ENCODE peak calls at places on chromosomes 5 and 9, in seven cellular contexts. Y, D, L, Q, T, H and J are unnamed samples.

GRCh38 chr5:95959964-95960801 is 1.5 kb downstream of the ELL2 start:
- DNase-seq in Q (peak; percentile 36), D (peak; percentile 17), T (no peak), H (no peak), L (no peak), Y (no peak), J (peak; percentile 28)

GRCh38 chr9:77897292-77897691 is 134.3 kb downstream of the GNAQ start:
- DNase-seq in D (no peak), Q (peak; percentile 6), T (no peak), Y (peak; percentile 7), H (no peak), L (no peak), J (no peak)

GRCh38 chr9:126702501-126703329 is 89.0 kb downstream of the LMX1B start:
- DNase-seq in L (no peak), Y (peak; percentile 66), Q (no peak), T (peak; percentile 13), D (no peak), H (no peak), J (no peak)

GRCh38 chr9:109558718-109559151 is 60.6 kb upstream of the PTPN3 start:
- DNase-seq in Q (no peak), T (no peak), D (no peak), Y (no peak), H (no peak), L (no peak), J (no peak)

GRCh38 chr5:75156585-75156984 is 80.1 kb downstream of the ANKRD31 start:
- DNase-seq in T (no peak), D (no peak), L (no peak), Q (no peak), H (no peak), Y (no peak), J (no peak)

GRCh38 chr5:36300927-36301540 is 668 bp downstream of the RANBP3L start:
- DNase-seq in D (no peak), Y (no peak), Q (no peak), T (no peak), H (no peak), L (no peak), J (no peak)

GRCh38 chr5:17723876-17724275 is 89.6 kb downstream of the TAF11L14 start:
- DNase-seq in D (no peak), T (no peak), H (no peak), Y (no peak), L (no peak), Q (no peak), J (no peak)

GRCh38 chr5:89299998-89300397 is 417.0 kb upstream of the MEF2C start:
- DNase-seq in T (no peak), Y (no peak), D (no peak), Q (no peak), H (no peak), L (no peak), J (no peak)

GRCh38 chr5:1227669-1228068 is 2.5 kb downstream of the SLC6A18 start:
- DNase-seq in Y (peak; percentile 81), D (no peak), H (no peak), Q (no peak), T (no peak), L (no peak), J (no peak)

GRCh38 chr5:72140711-72141110 is 33.4 kb downstream of the MAP1B start:
- DNase-seq in D (no peak), Q (no peak), L (no peak), Y (no peak), T (no peak), H (no peak), J (no peak)

GRCh38 chr5:78647411-78647818 is 1.2 kb downstream of the LHFPL2 start:
- DNase-seq in D (no peak), Q (peak; percentile 34), H (no peak), Y (peak; percentile 44), T (peak; percentile 46), L (no peak), J (no peak)

GRCh38 chr5:2914991-2915484 is 163.6 kb upstream of the IRX2 start:
- DNase-seq in D (no peak), Q (no peak), L (no peak), Y (no peak), T (no peak), H (no peak), J (no peak)

GRCh38 chr5:98470747-98471146 is 302.7 kb upstream of the RGMB start:
- DNase-seq in Y (no peak), T (no peak), L (no peak), D (no peak), H (no peak), Q (no peak), J (no peak)

GRCh38 chr9:38224941-38225340 is 155.9 kb upstream of the SHB start:
- DNase-seq in H (no peak), T (no peak), L (no peak), D (no peak), Q (no peak), Y (no peak), J (no peak)

DNA sequence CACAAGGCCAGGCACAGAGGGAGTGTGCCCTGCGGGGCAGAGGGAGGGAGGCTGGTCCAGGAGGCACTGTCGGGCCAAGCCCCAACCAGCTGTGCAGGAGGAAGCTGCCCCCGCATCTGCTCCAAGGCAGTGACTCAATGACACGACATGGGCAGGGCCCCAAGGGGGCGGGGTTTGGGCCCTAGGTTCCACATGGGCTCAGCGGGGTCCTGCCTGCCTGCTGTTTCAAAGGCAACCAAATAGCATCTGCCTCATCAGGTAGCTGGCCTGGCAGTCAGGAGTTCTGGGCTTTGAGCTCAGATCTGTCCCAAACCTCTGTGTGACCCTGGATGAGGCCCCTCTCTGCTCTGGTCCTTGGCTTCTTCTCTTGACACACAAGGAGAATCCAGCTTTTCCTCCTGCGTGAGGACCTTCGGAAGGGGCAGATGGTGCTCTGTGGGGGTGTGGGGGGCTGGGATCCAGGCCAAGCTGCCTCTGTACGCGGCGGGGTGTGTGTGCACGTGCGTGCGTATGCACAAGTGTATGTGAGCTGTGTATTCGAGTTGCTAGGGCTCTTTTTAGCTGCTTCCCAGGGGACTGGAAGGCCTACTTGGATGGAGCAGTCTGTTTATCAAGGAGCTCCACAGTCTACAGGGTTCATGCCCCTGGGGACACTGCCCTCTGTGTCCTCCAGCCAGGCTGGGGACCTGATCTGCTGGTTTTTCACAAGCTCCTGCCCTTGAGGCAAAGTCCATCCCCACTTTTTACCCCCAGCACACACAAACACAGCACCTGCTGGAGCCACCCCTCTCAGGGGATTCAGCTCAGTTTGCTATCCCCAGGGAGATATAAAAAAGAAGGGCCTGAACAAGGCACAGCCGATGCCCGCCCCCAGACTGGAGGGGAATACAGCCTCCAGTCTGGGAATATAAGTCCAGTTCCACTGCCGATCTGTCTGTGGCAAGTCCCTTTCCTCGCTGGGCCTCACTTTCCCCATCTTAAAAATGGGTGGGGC is 138.9 kb downstream of the RGS3 start:
- DNase-seq in H (peak; percentile 81), D (no peak), L (no peak), Q (peak; percentile 82), Y (peak; percentile 87), T (peak; percentile 79), J (no peak)
- H3K27ac ChIP-seq in H (peak overlapping the region; percentile 94), D (no peak overlapping the region), L (no peak overlapping the region), Q (peak overlapping the region; percentile 44), Y (peak overlapping the region; percentile 7), T (no peak overlapping the region), J (no peak overlapping the region)

DNA sequence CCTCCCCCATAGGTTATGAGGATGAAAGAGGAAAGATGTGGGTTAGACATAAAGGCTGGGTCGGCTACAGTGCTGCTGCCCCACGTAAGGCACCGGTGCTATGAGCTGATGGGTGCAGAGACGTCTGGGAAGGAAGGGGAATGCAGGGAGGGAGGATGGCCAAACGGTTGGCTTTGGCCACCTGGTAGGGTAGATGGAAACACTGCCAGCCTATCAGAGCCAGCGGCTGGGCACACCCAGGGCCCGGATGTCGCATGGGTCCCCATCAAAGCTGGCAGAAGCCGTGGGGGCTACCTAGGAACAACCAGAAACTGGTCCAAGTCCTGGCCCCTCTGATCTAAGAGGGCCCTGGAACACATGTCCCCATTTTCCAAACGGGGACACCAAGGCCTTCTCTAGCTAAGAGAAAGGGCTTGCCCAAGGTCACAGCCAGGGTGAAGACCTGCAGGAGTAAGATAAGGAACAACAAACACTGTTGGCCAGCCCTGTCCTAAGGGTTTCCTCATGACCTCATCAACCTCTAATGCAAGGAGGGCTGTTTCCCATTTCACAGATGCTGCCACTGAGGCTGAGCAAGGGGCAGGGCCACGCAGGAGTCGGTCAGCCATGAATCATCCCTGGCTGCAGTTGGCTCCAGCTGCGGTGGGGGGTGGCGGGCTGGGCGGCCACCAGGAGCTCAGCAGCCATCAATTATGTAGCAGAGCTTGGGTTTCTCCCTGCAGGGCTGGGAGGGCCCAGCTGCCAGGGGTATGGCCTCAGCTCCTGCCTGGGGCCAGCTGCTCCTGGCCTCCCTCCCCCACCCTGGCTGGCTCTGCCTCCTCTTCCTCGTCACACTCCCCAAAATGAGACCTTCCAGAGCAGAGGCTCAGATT is 4.9 kb downstream of the SH3GLB2 start:
- DNase-seq in L (no peak), Y (peak; percentile 97), Q (peak; percentile 43), H (peak; percentile 38), T (peak; percentile 72), D (no peak), J (no peak)
- H3K27ac ChIP-seq in L (no peak overlapping the region), Y (peak overlapping the region; percentile 61), Q (no peak overlapping the region), H (no peak overlapping the region), T (peak overlapping the region; percentile 47), D (no peak overlapping the region), J (no peak overlapping the region)

GRCh38 chr9:127884976-127885490 is 7.6 kb upstream of the AK1 start:
- DNase-seq in Q (no peak), D (no peak), H (no peak), Y (no peak), L (no peak), T (no peak), J (no peak)

GRCh38 chr9:127885508-127886281 is 8.2 kb upstream of the AK1 start:
- DNase-seq in Y (no peak), T (no peak), L (no peak), H (no peak), Q (no peak), D (no peak), J (no peak)

GRCh38 chr9:127886401-127886972 is 9.0 kb upstream of the AK1 start:
- DNase-seq in L (no peak), T (no peak), H (no peak), D (no peak), Q (no peak), Y (peak; percentile 50), J (no peak)

GRCh38 chr9:127884427-127884911 is 7.0 kb upstream of the AK1 start:
- DNase-seq in L (no peak), Y (peak; percentile 60), Q (no peak), H (peak; percentile 59), D (no peak), T (no peak), J (no peak)

DNA sequence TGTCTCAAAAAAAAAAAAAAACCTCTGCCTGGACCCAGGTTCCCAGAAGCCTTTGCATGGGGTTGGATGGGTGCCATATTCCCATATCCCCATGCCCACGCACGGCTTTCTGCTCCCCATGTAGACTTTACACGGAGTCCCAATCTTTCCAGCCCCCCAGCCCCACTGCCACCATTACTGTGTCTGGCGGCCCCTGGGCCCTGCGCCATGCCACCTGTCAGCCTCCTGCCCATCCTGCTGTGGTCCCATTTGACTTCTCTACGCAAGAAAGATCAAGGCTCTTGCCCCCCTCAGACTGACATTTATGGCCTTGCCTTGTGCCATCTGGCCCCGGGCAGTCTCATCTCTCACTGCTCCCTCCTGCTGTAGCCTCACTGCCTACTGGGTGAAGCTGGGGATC is 6.5 kb upstream of the AK1 start:
- DNase-seq in Q (no peak), D (no peak), T (no peak), H (no peak), L (no peak), Y (no peak), J (no peak)
- H3K27ac ChIP-seq in Q (no peak overlapping the region), D (no peak overlapping the region), T (no peak overlapping the region), H (peak overlapping the region; percentile 57), L (no peak overlapping the region), Y (no peak overlapping the region), J (no peak overlapping the region)

DNA sequence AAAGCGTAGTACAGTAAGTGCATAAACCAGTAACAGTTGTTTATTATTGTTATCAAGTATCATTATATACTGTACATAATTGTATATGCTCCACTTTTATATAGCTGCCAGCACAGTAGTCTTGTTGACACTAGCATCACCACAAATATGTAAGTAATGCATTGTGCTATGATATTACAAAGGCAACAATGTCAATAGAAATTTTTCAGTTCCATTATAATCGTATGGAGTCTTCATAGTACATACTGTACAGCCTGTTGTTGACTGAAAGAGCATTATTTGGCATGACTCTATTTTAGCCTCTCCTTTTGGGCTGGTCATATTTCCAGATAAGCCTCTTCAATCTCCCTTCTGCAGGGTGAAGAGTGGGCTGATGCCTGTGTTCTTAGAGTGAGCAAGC is 40.4 kb downstream of the CFAP95 start:
- DNase-seq in Y (no peak), D (no peak), T (no peak), L (no peak), H (no peak), Q (no peak), J (no peak)
- H3K27ac ChIP-seq in Y (no peak overlapping the region), D (no peak overlapping the region), T (no peak overlapping the region), L (no peak overlapping the region), H (no peak overlapping the region), Q (no peak overlapping the region), J (no peak overlapping the region)